ENCODE peak calls at places on chromosomes 2 and 18, in nine cellular contexts. R is activated CD4-positive, alpha-beta T cell treated with anti-CD3 and anti-CD28 coated beads, Interleukin-2, amount 50 U/mL, for 1 hour; P is EL; M is glutamatergic neuron; T is activated CD8-positive, alpha-beta T cell treated with anti-CD3 and anti-CD28 coated beads, Interleukin-2, amount 10 ng/mL, durations not matched to agents 7 days and 5 days; I is ovary; X is heart right ventricle; G is fibroblast of lung; Z is T-helper 9 cell. F is an unnamed sample.

GRCh38 chr2:237214963-237215362 is 129.3 kb downstream of the COPS8 start:
- DNase-seq in T (no peak), I (no peak), M (no peak), R (no peak), Z (no peak), X (no peak), P (no peak), G (no peak), F (no peak)

GRCh38 chr2:46818819-46819218 is 96.8 kb downstream of the MCFD2 start:
- DNase-seq in G (no peak), R (no peak), Z (no peak), I (no peak), X (no peak), M (no peak), P (no peak), T (no peak), F (no peak)

GRCh38 chr18:69617888-69618287 is 217.2 kb downstream of the DOK6 start:
- DNase-seq in P (peak), X (no peak), T (no peak), M (no peak), R (no peak), Z (no peak), G (peak), I (no peak), F (no peak)

GRCh38 chr18:41391616-41392610 is 563.1 kb upstream of the PIK3C3 start:
- DNase-seq in G (peak), M (peak), Z (no peak), R (no peak), X (peak), T (no peak), P (peak), I (no peak), F (peak)

GRCh38 chr2:16741508-16741907 is 75.9 kb upstream of the CYRIA start:
- DNase-seq in I (no peak), G (no peak), X (no peak), T (no peak), M (peak), P (no peak), Z (no peak), R (no peak), F (no peak)

GRCh38 chr18:32548688-32549087 is 78.0 kb upstream of the GAREM1 start:
- DNase-seq in I (no peak), R (no peak), X (no peak), M (no peak), Z (no peak), T (no peak), P (no peak), G (no peak), F (no peak)

GRCh38 chr2:169108098-169108884 is 38.9 kb downstream of the DHRS9 start:
- DNase-seq in X (no peak), G (no peak), R (no peak), P (no peak), I (no peak), M (no peak), Z (no peak), T (no peak), F (no peak)

GRCh38 chr2:176612736-176613135 is 343.5 kb downstream of the MTX2 start:
- DNase-seq in T (no peak), X (no peak), Z (no peak), P (peak), M (no peak), G (peak), I (no peak), R (no peak), F (no peak)

GRCh38 chr2:200352631-200353030 is 46.1 kb downstream of the SPATS2L start:
- DNase-seq in Z (no peak), M (no peak), X (no peak), R (no peak), G (peak), I (no peak), P (peak), T (no peak), F (no peak)

GRCh38 chr18:46429130-46429529 is 227.9 kb downstream of the LOXHD1 start:
- DNase-seq in M (no peak), R (no peak), T (no peak), Z (no peak), X (no peak), P (no peak), G (no peak), I (no peak), F (no peak)

GRCh38 chr2:144372484-144373195 is 147.3 kb downstream of the ZEB2 start:
- DNase-seq in G (no peak), X (no peak), M (no peak), R (no peak), Z (no peak), P (peak), I (peak), T (no peak), F (no peak)

GRCh38 chr18:446941-447560 is 53.5 kb downstream of the COLEC12 start:
- DNase-seq in M (no peak), X (no peak), I (no peak), T (no peak), P (peak), Z (no peak), G (peak), R (no peak), F (no peak)

GRCh38 chr2:8030694-8031303 is 651.1 kb upstream of the ID2 start:
- DNase-seq in M (no peak), G (no peak), X (no peak), Z (no peak), T (no peak), P (no peak), R (no peak), I (no peak), F (no peak)

GRCh38 chr2:61436092-61436491 is 34.8 kb downstream of the USP34 start:
- DNase-seq in Z (no peak), I (no peak), P (no peak), X (no peak), T (no peak), G (no peak), R (no peak), M (no peak), F (no peak)

GRCh38 chr2:71746946-71747501 is 293.7 kb downstream of the DYSF start:
- DNase-seq in T (no peak), P (peak), R (no peak), Z (no peak), X (no peak), M (no peak), I (no peak), G (peak), F (peak)

GRCh38 chr18:45974088-45974536 is 7.0 kb upstream of the EPG5 start:
- DNase-seq in R (peak), G (peak), T (peak), P (peak), M (peak), X (peak), Z (peak), I (peak), F (peak)

GRCh38 chr18:21361297-21361880 is 119.4 kb downstream of the GREB1L start:
- DNase-seq in Z (no peak), M (no peak), I (no peak), G (no peak), R (no peak), X (no peak), P (no peak), T (no peak), F (no peak)

GRCh38 chr2:238988105-238988504 is 140.2 kb downstream of the TWIST2 start:
- DNase-seq in R (no peak), P (no peak), M (no peak), T (no peak), G (no peak), X (no peak), Z (no peak), I (no peak), F (no peak)

GRCh38 chr2:12607971-12608370 is 108.8 kb upstream of the TRIB2 start:
- DNase-seq in T (no peak), I (no peak), M (no peak), R (no peak), X (no peak), Z (no peak), P (peak), G (peak), F (no peak)

GRCh38 chr2:128556633-128557032 is 238.0 kb upstream of the HS6ST1 start:
- DNase-seq in I (no peak), T (no peak), P (no peak), X (no peak), R (no peak), M (no peak), Z (no peak), G (no peak), F (no peak)

GRCh38 chr2:67599561-67599960 is 202.4 kb downstream of the ETAA1 start:
- DNase-seq in T (no peak), Z (no peak), X (no peak), P (peak), G (no peak), M (no peak), R (no peak), I (no peak), F (no peak)

GRCh38 chr2:237524631-237525030 is 37.6 kb downstream of the MLPH start:
- DNase-seq in I (no peak), P (no peak), G (no peak), R (no peak), T (no peak), Z (no peak), X (no peak), M (no peak), F (no peak)

GRCh38 chr2:50547521-50547920 is 484.4 kb downstream of the NRXN1 start:
- DNase-seq in R (no peak), M (no peak), I (no peak), Z (no peak), T (no peak), X (no peak), P (no peak), G (peak), F (no peak)

GRCh38 chr2:400988-401679 is 113.2 kb upstream of the ALKAL2 start:
- DNase-seq in Z (no peak), P (no peak), R (no peak), I (no peak), G (no peak), X (no peak), T (no peak), M (no peak), F (no peak)

GRCh38 chr2:119387381-119388129 is 20.8 kb downstream of the DBI start:
- DNase-seq in P (peak), R (no peak), G (peak), M (no peak), X (peak), Z (no peak), T (no peak), I (peak), F (peak)

GRCh38 chr18:70693196-70693595 is 404.4 kb downstream of the SOCS6 start:
- DNase-seq in P (peak), G (peak), T (no peak), X (no peak), I (no peak), R (no peak), M (no peak), Z (no peak), F (no peak)

GRCh38 chr2:73642338-73643018 is at the start of gene NAT8:
- DNase-seq in I (no peak), P (no peak), G (no peak), Z (no peak), M (no peak), X (no peak), T (no peak), R (no peak), F (no peak)

GRCh38 chr2:26838121-26838906 is 9.6 kb upstream of the DPYSL5 start:
- DNase-seq in M (no peak), X (no peak), T (no peak), P (no peak), I (no peak), R (no peak), Z (no peak), G (peak), F (no peak)

GRCh38 chr2:36492216-36492945 is 105.6 kb downstream of the FEZ2 start:
- DNase-seq in R (no peak), X (no peak), T (no peak), I (no peak), M (no peak), P (peak), G (peak), Z (no peak), F (no peak)

GRCh38 chr2:12120281-12121150 is 374.1 kb downstream of the LPIN1 start:
- DNase-seq in G (peak), I (no peak), M (no peak), P (peak), Z (no peak), T (no peak), X (no peak), R (no peak), F (no peak)

GRCh38 chr2:95345066-95345414 is 47.9 kb downstream of the KCNIP3 start:
- DNase-seq in T (no peak), P (no peak), I (no peak), M (no peak), G (no peak), R (no peak), Z (no peak), X (no peak), F (no peak)

GRCh38 chr2:28231110-28231621 is 161.5 kb upstream of the FOSL2 start:
- DNase-seq in G (peak), R (no peak), M (no peak), P (peak), Z (no peak), X (peak), T (no peak), I (no peak), F (no peak)

GRCh38 chr2:205609036-205609607 is 73.2 kb upstream of the NRP2 start:
- DNase-seq in T (no peak), P (no peak), Z (no peak), I (no peak), R (no peak), M (no peak), G (no peak), X (no peak), F (no peak)

GRCh38 chr2:76008001-76008702 is 297.4 kb upstream of the GCFC2 start:
- DNase-seq in G (no peak), M (peak), R (no peak), Z (no peak), T (no peak), P (no peak), X (no peak), I (no peak), F (no peak)

GRCh38 chr2:183614797-183615429 is 490.7 kb downstream of the NUP35 start:
- DNase-seq in X (peak), G (peak), I (no peak), R (no peak), T (no peak), Z (no peak), P (no peak), M (no peak), F (peak)